ENCODE peak calls at places on chromosomes 16 and 17, in six cellular contexts. X, V, D, S, N and W are unnamed samples.

GRCh38 chr17:72725432-72726068 is 366.9 kb downstream of the SLC39A11 start:
- DNase-seq in X (peak), V (peak), D (peak), S (peak), N (peak), W (peak)

GRCh38 chr17:30212750-30213149 is 22.7 kb downstream of the SLC6A4 start:
- DNase-seq in X (no peak), V (no peak), D (no peak), S (no peak), N (no peak), W (no peak)

GRCh38 chr17:6070895-6071511 is 824 bp downstream of the WSCD1 start:
- DNase-seq in X (no peak), V (peak), D (no peak), S (peak), N (peak), W (no peak)

GRCh38 chr16:78813917-78814316 is 714.5 kb downstream of the WWOX start:
- DNase-seq in X (no peak), V (no peak), D (no peak), S (no peak), N (no peak), W (no peak)

GRCh38 chr17:14302421-14303099 is 1.7 kb downstream of the HS3ST3B1 start:
- DNase-seq in X (peak), V (peak), D (no peak), S (peak), N (peak), W (peak)

GRCh38 chr16:57732011-57732410 is 3.6 kb upstream of the KATNB1 start:
- DNase-seq in X (no peak), V (no peak), D (no peak), S (peak), N (peak), W (no peak)

GRCh38 chr17:27759528-27759927 is 40.8 kb downstream of the NOS2 start:
- DNase-seq in X (no peak), V (no peak), D (no peak), S (no peak), N (no peak), W (no peak)

GRCh38 chr16:49639739-49640388 is 216.0 kb downstream of the ZNF423 start:
- DNase-seq in X (peak), V (no peak), D (no peak), S (peak), N (peak), W (peak)

GRCh38 chr17:77237232-77238008 is 96.7 kb downstream of the SEC14L1 start:
- DNase-seq in X (no peak), V (no peak), D (no peak), S (no peak), N (no peak), W (no peak)

GRCh38 chr17:58577696-58578095 is 63.3 kb upstream of the MTMR4 start:
- DNase-seq in X (peak), V (peak), D (no peak), S (peak), N (peak), W (peak)

GRCh38 chr17:64992325-64992802 is 64.2 kb downstream of the GNA13 start:
- DNase-seq in X (no peak), V (peak), D (no peak), S (peak), N (peak), W (no peak)

GRCh38 chr17:76153640-76154039 is 12.6 kb upstream of the FOXJ1 start:
- DNase-seq in X (no peak), V (peak), D (no peak), S (peak), N (no peak), W (no peak)

GRCh38 chr17:37698132-37698615 is 46.7 kb downstream of the HNF1B start:
- DNase-seq in X (no peak), V (peak), D (no peak), S (peak), N (peak), W (no peak)